ENCODE peak calls at places on chromosomes 7 and 10, in ten cellular contexts. B is HFFc6, J is heart right ventricle, P is astrocyte, H is PC-3, V is upper lobe of right lung, I is cardiac muscle cell, N is adrenal gland, D is tibial nerve, G is ascending aorta. A is an unnamed sample.

GRCh38 chr10:96509017-96509641 is 4.6 kb downstream of the TLL2 start:
- DNase-seq in B (peak; percentile 79), J (no peak), P (peak; percentile 91), H (no peak), V (no peak), I (no peak), N (no peak), D (no peak), G (no peak), A (no peak)

GRCh38 chr7:90618880-90619279 is 22.8 kb downstream of the CDK14 start:
- DNase-seq in B (no peak), J (no peak), P (no peak), H (peak; percentile 46), V (no peak), I (no peak), N (no peak), D (no peak), G (no peak), A (no peak)

GRCh38 chr10:80132299-80133139 is at the start of gene PLAC9:
- DNase-seq in B (no peak), J (peak; percentile 68), P (no peak), H (peak; percentile 67), V (no peak), I (peak; percentile 53), N (peak; percentile 44), D (no peak), G (no peak), A (peak; percentile 71)

GRCh38 chr10:99526861-99527504 is 5.8 kb upstream of the NKX2-3 start:
- DNase-seq in B (no peak), J (no peak), P (no peak), H (no peak), V (no peak), I (no peak), N (no peak), D (no peak), G (no peak), A (no peak)

GRCh38 chr10:119025776-119026175 is 3.7 kb upstream of the NANOS1 start:
- DNase-seq in B (no peak), J (peak; percentile 58), P (no peak), H (peak; percentile 6), V (no peak), I (no peak), N (no peak), D (no peak), G (no peak), A (no peak)

GRCh38 chr7:158329014-158329610 is 258.5 kb downstream of the PTPRN2 start:
- DNase-seq in B (no peak), J (no peak), P (no peak), H (no peak), V (no peak), I (no peak), N (no peak), D (no peak), G (no peak), A (no peak)

GRCh38 chr7:138387755-138388475 is 72.1 kb upstream of the TRIM24 start:
- DNase-seq in B (no peak), J (no peak), P (no peak), H (peak; percentile 50), V (no peak), I (no peak), N (no peak), D (no peak), G (no peak), A (no peak)

GRCh38 chr10:86286591-86287421 is 79.8 kb downstream of the GRID1 start:
- DNase-seq in B (no peak), J (no peak), P (no peak), H (no peak), V (peak; percentile 40), I (no peak), N (no peak), D (no peak), G (no peak), A (no peak)

GRCh38 chr7:4833691-4834600 is 27.9 kb downstream of the PAPOLB start:
- DNase-seq in B (no peak), J (no peak), P (no peak), H (no peak), V (peak; percentile 63), I (no peak), N (no peak), D (no peak), G (no peak), A (no peak)

GRCh38 chr10:49182776-49183175 is 5.4 kb downstream of the TMEM273 start:
- DNase-seq in B (no peak), J (no peak), P (no peak), H (no peak), V (no peak), I (no peak), N (no peak), D (no peak), G (no peak), A (no peak)

GRCh38 chr10:93751074-93751572 is 6.6 kb upstream of the LGI1 start:
- DNase-seq in B (no peak), J (no peak), P (no peak), H (no peak), V (no peak), I (no peak), N (no peak), D (no peak), G (no peak), A (no peak)

GRCh38 chr10:93742633-93743349 is 14.9 kb upstream of the LGI1 start:
- DNase-seq in B (no peak), J (no peak), P (no peak), H (peak; percentile 10), V (no peak), I (no peak), N (no peak), D (no peak), G (no peak), A (no peak)

GRCh38 chr10:93745411-93746065 is 12.2 kb upstream of the LGI1 start:
- DNase-seq in B (peak; percentile 30), J (no peak), P (no peak), H (peak; percentile 37), V (no peak), I (peak; percentile 45), N (no peak), D (no peak), G (no peak), A (no peak)

GRCh38 chr10:93749218-93749799 is 8.4 kb upstream of the LGI1 start:
- DNase-seq in B (no peak), J (no peak), P (peak; percentile 18), H (no peak), V (no peak), I (no peak), N (peak; percentile 42), D (peak; percentile 16), G (no peak), A (no peak)

GRCh38 chr10:93746844-93747284 is 10.9 kb upstream of the LGI1 start:
- DNase-seq in B (peak; percentile 99), J (no peak), P (peak; percentile 97), H (peak; percentile 94), V (no peak), I (no peak), N (no peak), D (peak; percentile 17), G (no peak), A (no peak)
- TF ChIP-seq CTCF in B (peak; percentile 64), J (no peak), P (peak; percentile 16), H (peak; percentile 67), V (no peak), I (no peak), N (no peak), D (no peak), G (no peak), A (peak; percentile 27)

GRCh38 chr7:33500590-33500989 is 371.2 kb downstream of the BBS9 start:
- DNase-seq in B (peak; percentile 7), J (no peak), P (no peak), H (no peak), V (no peak), I (no peak), N (no peak), D (no peak), G (no peak), A (no peak)

GRCh38 chr7:33494473-33494872 is 365.1 kb downstream of the BBS9 start:
- DNase-seq in B (peak; percentile 4), J (no peak), P (no peak), H (peak; percentile 70), V (no peak), I (no peak), N (no peak), D (no peak), G (no peak), A (no peak)

DNA sequence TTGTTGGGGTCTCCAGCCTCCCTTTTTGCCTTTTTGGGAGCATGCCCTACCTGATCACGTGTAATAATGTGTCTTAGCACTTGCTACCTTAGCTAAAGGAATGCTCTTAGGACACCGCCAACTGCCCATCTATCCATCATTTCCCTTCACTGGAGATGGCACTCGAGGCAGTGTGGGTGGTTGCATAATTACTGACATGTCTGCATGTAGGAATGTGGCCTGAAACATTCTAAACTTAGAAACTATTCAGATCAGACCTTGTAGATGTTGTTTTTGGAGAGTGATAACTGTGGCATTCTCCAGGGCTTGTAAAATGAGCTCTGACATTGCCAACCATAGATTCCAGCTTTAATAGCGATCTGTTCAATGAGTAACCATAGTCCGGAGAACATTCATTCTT is 365.8 kb downstream of the BBS9 start:
- DNase-seq in B (peak; percentile 69), J (no peak), P (peak; percentile 82), H (peak; percentile 11), V (no peak), I (peak; percentile 20), N (peak; percentile 17), D (peak; percentile 21), G (no peak), A (no peak)
- TF ChIP-seq CTCF in B (no peak), J (no peak), P (no peak), H (no peak), V (no peak), I (no peak), N (no peak), D (no peak), G (no peak), A (no peak)

GRCh38 chr10:58393317-58393716 is 8.1 kb downstream of the TFAM start:
- DNase-seq in B (no peak), J (no peak), P (no peak), H (peak; percentile 30), V (no peak), I (no peak), N (no peak), D (no peak), G (no peak), A (no peak)
- TF ChIP-seq CTCF in B (peak; percentile 52), J (no peak), P (no peak), H (peak; percentile 45), V (no peak), I (no peak), N (no peak), D (no peak), G (no peak), A (no peak)

DNA sequence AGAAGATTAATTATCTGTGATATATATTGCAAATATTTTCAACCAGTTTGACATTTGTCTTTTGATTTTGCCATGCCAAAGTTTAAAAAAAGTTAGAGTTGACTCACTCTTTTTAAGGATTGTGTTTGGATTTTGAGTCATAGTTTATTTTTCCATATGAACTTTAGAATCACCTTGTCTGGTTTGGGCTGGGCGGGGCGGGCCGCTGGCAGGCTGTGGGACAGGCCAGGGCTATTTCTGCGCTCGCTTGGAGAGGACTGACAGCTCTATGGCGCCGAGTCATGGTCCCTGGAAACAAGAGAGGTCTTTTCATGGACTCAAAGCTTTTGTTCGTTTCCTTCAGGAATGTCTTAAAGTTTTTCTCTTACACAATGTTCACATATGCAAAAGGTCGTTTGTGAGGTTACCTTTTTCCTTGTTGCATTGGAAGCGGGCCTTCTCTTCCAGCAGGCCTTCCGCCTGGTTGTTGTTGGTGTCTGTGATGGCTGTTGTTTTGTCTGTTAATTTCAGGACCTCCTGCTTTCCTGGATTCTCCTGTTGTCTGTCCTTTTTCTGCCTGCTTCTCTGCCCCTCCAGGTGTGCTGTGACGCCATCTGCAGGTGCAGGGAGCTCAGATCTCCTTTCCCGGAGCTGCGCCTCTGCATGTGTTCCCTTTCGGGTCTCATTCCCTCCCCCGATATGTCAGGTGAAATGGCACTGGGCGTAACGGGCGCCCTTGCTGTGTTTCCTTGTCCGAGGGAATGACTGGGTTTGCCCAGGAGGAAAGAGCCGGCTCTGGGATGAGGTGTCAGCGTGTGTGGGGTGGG is 53.8 kb downstream of the INPP5A start:
- DNase-seq in B (peak; percentile 57), J (peak; percentile 65), P (peak; percentile 83), H (peak; percentile 82), V (no peak), I (no peak), N (peak; percentile 80), D (no peak), G (no peak), A (no peak)
- TF ChIP-seq CTCF in B (peak; percentile 32), J (no peak), P (no peak), H (no peak), V (no peak), I (no peak), N (no peak), D (no peak), G (no peak), A (no peak)